ENCODE peak calls at places on chromosome 5, in nine cellular contexts. G, V, Q, I, W, Y, X, M and C are unnamed samples.

GRCh38 chr5:177550120-177550519 is 4.2 kb downstream of the FAM193B start:
- DNase-seq in G (no peak), V (no peak), Q (no peak), I (no peak), W (no peak), Y (no peak), X (no peak), M (no peak), C (no peak)

GRCh38 chr5:45262061-45262590 is 434.1 kb downstream of the HCN1 start:
- DNase-seq in G (no peak), V (no peak), Q (no peak), I (no peak), W (peak), Y (no peak), X (no peak), M (no peak), C (no peak)

GRCh38 chr5:87195616-87196015 is 72.1 kb upstream of the RASA1 start:
- DNase-seq in G (no peak), V (no peak), Q (peak), I (peak), W (no peak), Y (no peak), X (no peak), M (no peak), C (peak)

GRCh38 chr5:173964491-173964890 is 24.5 kb upstream of the C5orf47 start:
- DNase-seq in G (no peak), V (no peak), Q (no peak), I (no peak), W (no peak), Y (no peak), X (no peak), M (no peak), C (no peak)

GRCh38 chr5:68368686-68369359 is 153.3 kb downstream of the PIK3R1 start:
- DNase-seq in G (no peak), V (no peak), Q (no peak), I (no peak), W (no peak), Y (no peak), X (no peak), M (no peak), C (no peak)

GRCh38 chr5:178123987-178124925 is 6.6 kb upstream of the RMND5B start:
- DNase-seq in G (no peak), V (no peak), Q (no peak), I (no peak), W (peak), Y (no peak), X (no peak), M (no peak), C (no peak)

GRCh38 chr5:19859020-19859419 is 129.0 kb downstream of the CDH18 start:
- DNase-seq in G (no peak), V (no peak), Q (no peak), I (no peak), W (no peak), Y (no peak), X (no peak), M (no peak), C (no peak)

GRCh38 chr5:169299651-169300467 is 1.1 kb downstream of the SLIT3 start:
- DNase-seq in G (no peak), V (no peak), Q (no peak), I (no peak), W (no peak), Y (no peak), X (no peak), M (no peak), C (no peak)

GRCh38 chr5:35136386-35136785 is 88.6 kb upstream of the AGXT2 start:
- DNase-seq in G (no peak), V (no peak), Q (peak), I (peak), W (no peak), Y (no peak), X (no peak), M (no peak), C (peak)

GRCh38 chr5:79612667-79613190 is 488 bp downstream of the TENT2 start:
- DNase-seq in G (no peak), V (no peak), Q (no peak), I (no peak), W (no peak), Y (no peak), X (no peak), M (no peak), C (no peak)

GRCh38 chr5:438481-438981 is 4.4 kb upstream of the EXOC3 start:
- DNase-seq in G (no peak), V (no peak), Q (no peak), I (no peak), W (no peak), Y (peak), X (no peak), M (no peak), C (no peak)

GRCh38 chr5:76579166-76579765 is 43.9 kb downstream of the F2RL2 start:
- DNase-seq in G (no peak), V (no peak), Q (no peak), I (peak), W (no peak), Y (no peak), X (no peak), M (no peak), C (no peak)

GRCh38 chr5:134510970-134511795 is 14.3 kb upstream of the JADE2 start:
- DNase-seq in G (no peak), V (no peak), Q (peak), I (no peak), W (peak), Y (no peak), X (no peak), M (no peak), C (peak)

GRCh38 chr5:131706278-131706677 is 71.2 kb upstream of the RAPGEF6 start:
- DNase-seq in G (no peak), V (no peak), Q (no peak), I (no peak), W (no peak), Y (no peak), X (no peak), M (no peak), C (no peak)

GRCh38 chr5:93894471-93895354 is 153.3 kb upstream of the POU5F2 start:
- DNase-seq in G (no peak), V (no peak), Q (peak), I (peak), W (no peak), Y (no peak), X (no peak), M (no peak), C (peak)
- TF ChIP-seq CTCF in G (no peak), V (peak), Q (peak), I (peak), W (no peak), Y (no peak), X (no peak), M (no peak), C (peak)

DNA sequence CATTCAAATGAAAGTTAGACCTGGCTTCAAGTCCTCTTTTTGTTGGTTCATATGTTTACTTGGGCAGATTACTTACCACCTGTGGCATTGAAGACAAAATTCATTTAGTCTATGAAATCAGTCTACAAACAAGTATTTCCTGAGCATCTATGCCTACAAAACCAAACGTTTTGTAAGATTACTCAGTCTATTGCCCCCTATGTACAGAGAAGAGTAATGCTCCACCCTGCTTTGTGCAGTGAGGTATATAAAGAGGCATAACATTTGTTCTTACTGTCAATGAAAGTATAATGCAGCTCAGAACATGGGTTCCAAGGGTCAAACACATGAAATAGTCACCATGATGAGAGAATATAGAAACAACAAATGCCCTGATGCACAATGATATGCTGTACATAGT is 580.7 kb downstream of the KIF4B start:
- DNase-seq in G (no peak), V (no peak), Q (no peak), I (no peak), W (no peak), Y (no peak), X (no peak), M (no peak), C (no peak)
- TF ChIP-seq CTCF in G (no peak), V (peak), Q (no peak), I (no peak), W (no peak), Y (no peak), X (no peak), M (no peak), C (no peak)

DNA sequence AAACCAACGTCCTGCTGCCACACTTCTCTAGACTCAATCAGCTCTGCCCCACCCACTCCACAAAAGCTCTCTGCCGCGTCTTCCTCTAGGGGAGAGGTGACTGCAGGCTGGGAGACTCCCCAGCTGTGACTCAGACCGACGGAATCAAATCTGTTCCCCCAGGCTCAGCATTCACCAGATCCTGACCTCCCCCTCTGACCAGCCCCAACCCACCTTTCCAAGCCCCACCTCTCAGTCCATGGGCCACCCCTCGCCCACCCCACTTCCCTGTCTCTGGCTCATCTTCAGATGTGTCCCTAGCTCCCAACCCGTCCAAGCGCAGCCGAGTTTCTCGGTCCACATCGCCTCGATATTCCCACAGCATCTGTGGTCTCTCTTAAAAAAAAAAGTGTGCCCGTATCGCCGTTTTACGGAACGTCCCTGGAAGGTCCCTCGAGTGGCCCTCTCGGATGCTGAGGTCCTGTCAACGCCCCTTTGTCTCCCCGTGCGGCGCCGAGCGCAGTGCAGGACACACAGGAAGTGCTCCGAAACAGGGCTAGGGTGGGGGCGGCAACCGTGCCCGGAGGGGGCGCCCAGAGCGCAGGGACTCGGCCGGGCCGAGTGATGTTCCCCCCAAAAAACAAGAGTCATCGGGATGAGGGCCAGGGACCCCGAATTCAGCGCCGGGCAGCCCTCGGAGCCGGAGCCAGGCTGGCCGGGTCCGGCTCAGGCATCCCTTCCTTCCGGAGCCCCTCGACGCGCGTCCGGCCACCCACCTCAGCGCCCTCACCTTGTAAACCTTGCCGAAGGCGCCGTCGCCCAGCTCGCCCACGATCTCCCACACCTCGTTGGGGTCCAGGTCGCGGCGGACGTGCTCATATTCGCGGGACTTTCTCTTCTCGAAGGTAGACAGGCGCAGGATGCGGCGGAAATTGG is 649 bp downstream of the STK10 start:
- DNase-seq in G (peak), V (peak), Q (peak), I (peak), W (peak), Y (peak), X (peak), M (peak), C (peak)
- TF ChIP-seq CTCF in G (no peak), V (no peak), Q (peak), I (no peak), W (no peak), Y (no peak), X (no peak), M (no peak), C (peak)

GRCh38 chr5:28896949-28897348 is 1858.6 kb upstream of the CDH9 start:
- DNase-seq in G (no peak), V (no peak), Q (no peak), I (no peak), W (no peak), Y (no peak), X (no peak), M (no peak), C (no peak)
- TF ChIP-seq CTCF in G (peak), V (peak), Q (no peak), I (no peak), W (no peak), Y (no peak), X (no peak), M (no peak), C (peak)

DNA sequence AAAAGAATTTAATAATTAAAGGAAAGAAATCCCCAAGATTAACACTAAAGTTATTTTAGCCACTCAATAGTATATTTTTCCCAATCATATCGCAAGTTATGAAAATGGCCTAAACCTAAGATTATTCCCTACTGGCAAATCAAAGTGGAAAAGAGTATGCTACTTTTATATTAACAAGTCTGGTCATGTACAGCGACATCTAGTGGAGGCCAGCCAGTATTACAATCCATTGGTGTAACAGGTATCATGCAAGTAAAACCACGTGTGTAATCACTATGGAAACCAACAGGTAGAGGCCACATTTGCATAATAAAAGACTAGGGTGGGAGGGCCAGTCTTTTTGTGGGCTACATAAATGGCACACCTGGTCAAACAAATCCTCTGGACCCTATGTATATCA is 976.4 kb upstream of the CDH9 start:
- DNase-seq in G (no peak), V (no peak), Q (peak), I (no peak), W (no peak), Y (no peak), X (no peak), M (no peak), C (no peak)
- TF ChIP-seq CTCF in G (peak), V (peak), Q (peak), I (peak), W (no peak), Y (no peak), X (no peak), M (no peak), C (peak)

GRCh38 chr5:18563853-18564252 is 929.6 kb downstream of the TAF11L14 start:
- DNase-seq in G (no peak), V (no peak), Q (no peak), I (no peak), W (no peak), Y (no peak), X (no peak), M (no peak), C (no peak)
- TF ChIP-seq CTCF in G (no peak), V (no peak), Q (no peak), I (no peak), W (no peak), Y (no peak), X (no peak), M (no peak), C (no peak)

GRCh38 chr5:88760512-88760911 is 122.5 kb downstream of the MEF2C start:
- DNase-seq in G (no peak), V (no peak), Q (no peak), I (no peak), W (no peak), Y (no peak), X (no peak), M (no peak), C (no peak)

GRCh38 chr5:88765798-88766197 is 117.2 kb downstream of the MEF2C start:
- DNase-seq in G (no peak), V (no peak), Q (no peak), I (no peak), W (no peak), Y (no peak), X (no peak), M (no peak), C (no peak)

GRCh38 chr5:88758584-88758983 is 124.4 kb downstream of the MEF2C start:
- DNase-seq in G (no peak), V (no peak), Q (no peak), I (no peak), W (no peak), Y (no peak), X (no peak), M (no peak), C (no peak)

GRCh38 chr5:88761269-88761880 is 121.6 kb downstream of the MEF2C start:
- DNase-seq in G (no peak), V (no peak), Q (peak), I (no peak), W (no peak), Y (no peak), X (no peak), M (no peak), C (peak)

DNA sequence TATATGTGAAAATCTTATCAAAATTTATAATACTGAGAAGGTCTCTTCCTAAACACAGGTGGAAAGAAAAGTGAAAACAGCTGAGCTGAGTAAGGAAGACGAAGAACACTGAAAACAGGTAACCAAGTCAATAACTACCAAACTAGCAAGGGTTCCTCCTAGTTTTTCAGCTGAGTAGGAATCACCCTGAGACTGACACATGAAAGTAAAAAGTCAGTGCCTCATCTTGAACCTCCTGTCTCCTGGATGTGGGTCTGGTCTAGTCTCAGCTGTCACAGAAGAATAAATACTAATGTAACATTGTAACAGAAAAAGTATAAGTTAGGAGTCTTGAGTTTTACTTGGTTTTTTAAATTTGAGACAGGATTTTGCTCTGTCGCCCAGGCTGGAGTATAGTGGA is 121.0 kb downstream of the MEF2C start:
- DNase-seq in G (no peak), V (no peak), Q (no peak), I (no peak), W (no peak), Y (no peak), X (no peak), M (no peak), C (no peak)
- TF ChIP-seq CTCF in G (no peak), V (no peak), Q (no peak), I (no peak), W (no peak), Y (no peak), X (no peak), M (no peak), C (no peak)